ENCODE peak calls at places on chromosomes 2 and 18, in six cellular contexts. F is midbrain; Z is central memory CD4-positive, alpha-beta T cell; G is fibroblast of the conjunctiva; C is T-helper 1 cell; P is KBM-7. I is an unnamed sample.

GRCh38 chr2:163123526-163123925 is 285.0 kb upstream of the KCNH7 start:
- DNase-seq in Z (no peak), F (no peak), G (no peak), C (no peak), P (no peak), I (no peak)

GRCh38 chr2:239267411-239267941 is 133.3 kb downstream of the HDAC4 start:
- DNase-seq in Z (peak), F (peak), C (peak), P (peak), G (no peak), I (peak)

GRCh38 chr2:66445781-66446177 is 10.9 kb downstream of the MEIS1 start:
- DNase-seq in Z (no peak), G (no peak), F (peak), P (peak), C (no peak), I (no peak)

GRCh38 chr2:111986116-111986900 is 68.8 kb upstream of the TMEM87B start:
- DNase-seq in P (no peak), Z (no peak), F (no peak), G (no peak), C (no peak), I (no peak)

GRCh38 chr2:31980674-31981356 is 30.0 kb downstream of the MEMO1 start:
- DNase-seq in G (no peak), P (peak), Z (no peak), F (peak), C (no peak), I (peak)

GRCh38 chr2:160630801-160631590 is 137.4 kb upstream of the RBMS1 start:
- DNase-seq in G (no peak), C (no peak), F (no peak), P (no peak), Z (no peak), I (no peak)

GRCh38 chr2:97675714-97676113 is 6.2 kb downstream of the C2orf92 start:
- DNase-seq in Z (no peak), F (no peak), C (no peak), G (no peak), P (no peak), I (no peak)

GRCh38 chr18:45291616-45292612 is 323.4 kb upstream of the SLC14A2 start:
- DNase-seq in C (no peak), F (no peak), G (no peak), Z (no peak), P (peak), I (peak)

GRCh38 chr2:41326801-41327200 is 721.0 kb upstream of the PKDCC start:
- DNase-seq in F (no peak), C (no peak), P (no peak), Z (no peak), G (no peak), I (no peak)

GRCh38 chr2:19835818-19836281 is 65.9 kb downstream of the TTC32 start:
- DNase-seq in G (no peak), F (no peak), P (no peak), C (no peak), Z (no peak), I (no peak)

GRCh38 chr2:218568190-218569037 is at the start of the genes CNOT9 and USP37:
- DNase-seq in C (peak), G (peak), F (peak), Z (peak), P (peak), I (peak)

I was measured in GDM1.